ENCODE peak calls at places on chromosomes 13 and 19, in six cellular contexts. One of them, this sample, is unnamed.

GRCh38 chr13:54637377-54637776 is 1608.8 kb downstream of the OLFM4 start:
- DNase-seq in K562: no peak
- DNase-seq in H1: no peak
- DNase-seq in SK-N-SH: no peak
- DNase-seq in HepG2: peak
- DNase-seq in GM12892: no peak
- DNase-seq in this sample: no peak

GRCh38 chr19:2231621-2232221 is 4.4 kb downstream of the PLEKHJ1 start:
- DNase-seq in K562: no peak
- DNase-seq in HepG2: no peak
- DNase-seq in SK-N-SH: peak
- DNase-seq in GM12892: no peak
- DNase-seq in H1: no peak
- DNase-seq in this sample: no peak

GRCh38 chr13:39100996-39101751 is 62.9 kb downstream of the NHLRC3 start:
- DNase-seq in K562: no peak
- DNase-seq in H1: no peak
- DNase-seq in GM12892: no peak
- DNase-seq in SK-N-SH: no peak
- DNase-seq in HepG2: no peak
- DNase-seq in this sample: no peak

GRCh38 chr13:47033216-47033615 is 136.4 kb upstream of the HTR2A start:
- DNase-seq in K562: no peak
- DNase-seq in H1: no peak
- DNase-seq in GM12892: no peak
- DNase-seq in HepG2: no peak
- DNase-seq in SK-N-SH: no peak
- DNase-seq in this sample: no peak

GRCh38 chr13:29961036-29961685 is 110.7 kb upstream of the UBL3 start:
- DNase-seq in HepG2: no peak
- DNase-seq in SK-N-SH: no peak
- DNase-seq in K562: no peak
- DNase-seq in H1: no peak
- DNase-seq in GM12892: no peak
- DNase-seq in this sample: no peak

GRCh38 chr13:57631607-57632275 is at the start of gene PCDH17:
- DNase-seq in HepG2: no peak
- DNase-seq in H1: no peak
- DNase-seq in GM12892: no peak
- DNase-seq in SK-N-SH: peak
- DNase-seq in K562: no peak
- DNase-seq in this sample: no peak

GRCh38 chr13:75650991-75651390 is 14.9 kb downstream of the LMO7 start:
- DNase-seq in SK-N-SH: no peak
- DNase-seq in H1: no peak
- DNase-seq in K562: no peak
- DNase-seq in GM12892: no peak
- DNase-seq in HepG2: no peak
- DNase-seq in this sample: no peak

GRCh38 chr13:60230593-60230992 is 66.9 kb upstream of the DIAPH3 start:
- DNase-seq in HepG2: no peak
- DNase-seq in SK-N-SH: peak
- DNase-seq in GM12892: no peak
- DNase-seq in K562: peak
- DNase-seq in H1: no peak
- DNase-seq in this sample: no peak

GRCh38 chr13:19622189-19622588 is 11.3 kb upstream of the MPHOSPH8 start:
- DNase-seq in K562: no peak
- DNase-seq in SK-N-SH: no peak
- DNase-seq in H1: no peak
- DNase-seq in HepG2: no peak
- DNase-seq in GM12892: no peak
- DNase-seq in this sample: no peak

GRCh38 chr19:49427855-49428546 is 2.8 kb downstream of the GFY start:
- DNase-seq in K562: peak
- DNase-seq in HepG2: no peak
- DNase-seq in SK-N-SH: peak
- DNase-seq in H1: no peak
- DNase-seq in GM12892: no peak
- DNase-seq in this sample: no peak

GRCh38 chr13:32381539-32381938 is 46.4 kb downstream of the N4BP2L1 start:
- DNase-seq in K562: no peak
- DNase-seq in SK-N-SH: peak
- DNase-seq in H1: peak
- DNase-seq in GM12892: no peak
- DNase-seq in HepG2: peak
- DNase-seq in this sample: no peak

GRCh38 chr19:45514376-45515051 is 7.2 kb downstream of the VASP start:
- DNase-seq in K562: peak
- DNase-seq in H1: no peak
- DNase-seq in SK-N-SH: no peak
- DNase-seq in HepG2: peak
- DNase-seq in GM12892: no peak
- DNase-seq in this sample: no peak

GRCh38 chr19:11483176-11484111 is 2.6 kb upstream of the ELAVL3 start:
- DNase-seq in H1: no peak
- DNase-seq in SK-N-SH: peak
- DNase-seq in K562: no peak
- DNase-seq in HepG2: no peak
- DNase-seq in GM12892: peak
- DNase-seq in this sample: no peak

GRCh38 chr13:19634129-19634740 is 776 bp downstream of the MPHOSPH8 start:
- DNase-seq in H1: no peak
- DNase-seq in K562: no peak
- DNase-seq in HepG2: peak
- DNase-seq in GM12892: no peak
- DNase-seq in SK-N-SH: peak
- DNase-seq in this sample: no peak

GRCh38 chr19:49017666-49018351 is 918 bp upstream of the LHB start:
- DNase-seq in GM12892: peak
- DNase-seq in HepG2: peak
- DNase-seq in K562: peak
- DNase-seq in SK-N-SH: peak
- DNase-seq in H1: no peak
- DNase-seq in this sample: peak

GRCh38 chr19:43622070-43622469 is 2.6 kb upstream of the ZNF428 start:
- DNase-seq in K562: no peak
- DNase-seq in H1: no peak
- DNase-seq in GM12892: no peak
- DNase-seq in SK-N-SH: no peak
- DNase-seq in HepG2: no peak
- DNase-seq in this sample: no peak

GRCh38 chr13:32911506-32911905 is 104.7 kb upstream of the KL start:
- DNase-seq in GM12892: peak
- DNase-seq in H1: peak
- DNase-seq in SK-N-SH: peak
- DNase-seq in K562: no peak
- DNase-seq in HepG2: peak
- DNase-seq in this sample: peak

GRCh38 chr19:48631254-48631653 is 5.9 kb downstream of the DBP start:
- DNase-seq in GM12892: no peak
- DNase-seq in K562: no peak
- DNase-seq in SK-N-SH: no peak
- DNase-seq in H1: no peak
- DNase-seq in HepG2: no peak
- DNase-seq in this sample: no peak

GRCh38 chr13:95073826-95074345 is 227.4 kb downstream of the ABCC4 start:
- DNase-seq in HepG2: no peak
- DNase-seq in GM12892: no peak
- DNase-seq in SK-N-SH: no peak
- DNase-seq in K562: no peak
- DNase-seq in H1: no peak
- DNase-seq in this sample: no peak

GRCh38 chr19:45090598-45090997 is 2.4 kb upstream of the PPP1R37 start:
- DNase-seq in HepG2: no peak
- DNase-seq in K562: no peak
- DNase-seq in H1: no peak
- DNase-seq in SK-N-SH: no peak
- DNase-seq in GM12892: no peak
- DNase-seq in this sample: no peak

GRCh38 chr13:102814793-102815192 is 15.9 kb downstream of the BIVM start:
- DNase-seq in HepG2: no peak
- DNase-seq in GM12892: no peak
- DNase-seq in H1: no peak
- DNase-seq in K562: no peak
- DNase-seq in SK-N-SH: no peak
- DNase-seq in this sample: no peak

GRCh38 chr19:22919946-22920345 is 83.0 kb downstream of the ZNF728 start:
- DNase-seq in H1: no peak
- DNase-seq in HepG2: no peak
- DNase-seq in K562: no peak
- DNase-seq in SK-N-SH: no peak
- DNase-seq in GM12892: no peak
- DNase-seq in this sample: no peak

GRCh38 chr19:36489920-36490415 is 607 bp upstream of the ZNF566 start:
- DNase-seq in K562: peak
- DNase-seq in SK-N-SH: peak
- DNase-seq in HepG2: peak
- DNase-seq in GM12892: peak
- DNase-seq in H1: peak
- DNase-seq in this sample: peak

GRCh38 chr19:5967994-5968430 is 9.9 kb downstream of the RANBP3 start:
- DNase-seq in H1: no peak
- DNase-seq in K562: peak
- DNase-seq in HepG2: peak
- DNase-seq in GM12892: no peak
- DNase-seq in SK-N-SH: peak
- DNase-seq in this sample: peak
- TF ChIP-seq TAF1 in H1: no peak
- TF ChIP-seq TAF1 in K562: no peak
- TF ChIP-seq TAF1 in HepG2: no peak
- TF ChIP-seq TAF1 in GM12892: no peak
- TF ChIP-seq TAF1 in SK-N-SH: no peak
- TF ChIP-seq TAF1 in this sample: no peak

GRCh38 chr19:46946090-46946489 is 73.5 kb upstream of the NPAS1 start:
- DNase-seq in HepG2: no peak
- DNase-seq in K562: no peak
- DNase-seq in H1: no peak
- DNase-seq in GM12892: no peak
- DNase-seq in SK-N-SH: no peak
- DNase-seq in this sample: no peak
- TF ChIP-seq TAF1 in HepG2: no peak
- TF ChIP-seq TAF1 in K562: no peak
- TF ChIP-seq TAF1 in H1: no peak
- TF ChIP-seq TAF1 in GM12892: no peak
- TF ChIP-seq TAF1 in SK-N-SH: no peak
- TF ChIP-seq TAF1 in this sample: no peak

GRCh38 chr19:41905273-41906002 is 22.5 kb downstream of the ARHGEF1 start:
- DNase-seq in GM12892: no peak
- DNase-seq in K562: no peak
- DNase-seq in SK-N-SH: no peak
- DNase-seq in HepG2: no peak
- DNase-seq in H1: no peak
- DNase-seq in this sample: no peak

GRCh38 chr19:41904118-41904870 is 21.3 kb downstream of the ARHGEF1 start:
- DNase-seq in HepG2: peak
- DNase-seq in H1: no peak
- DNase-seq in SK-N-SH: no peak
- DNase-seq in K562: no peak
- DNase-seq in GM12892: no peak
- DNase-seq in this sample: no peak

GRCh38 chr19:41903161-41903953 is 20.4 kb downstream of the ARHGEF1 start:
- DNase-seq in GM12892: no peak
- DNase-seq in K562: no peak
- DNase-seq in H1: no peak
- DNase-seq in HepG2: no peak
- DNase-seq in SK-N-SH: no peak
- DNase-seq in this sample: no peak

GRCh38 chr19:41901707-41902360 is 18.9 kb downstream of the ARHGEF1 start:
- DNase-seq in HepG2: no peak
- DNase-seq in H1: no peak
- DNase-seq in K562: no peak
- DNase-seq in GM12892: no peak
- DNase-seq in SK-N-SH: no peak
- DNase-seq in this sample: no peak

GRCh38 chr19:41902594-41902993 is 19.6 kb downstream of the ARHGEF1 start:
- DNase-seq in SK-N-SH: no peak
- DNase-seq in HepG2: no peak
- DNase-seq in K562: no peak
- DNase-seq in H1: no peak
- DNase-seq in GM12892: no peak
- DNase-seq in this sample: no peak
- TF ChIP-seq TAF1 in SK-N-SH: no peak
- TF ChIP-seq TAF1 in HepG2: no peak
- TF ChIP-seq TAF1 in K562: no peak
- TF ChIP-seq TAF1 in H1: no peak
- TF ChIP-seq TAF1 in GM12892: no peak
- TF ChIP-seq TAF1 in this sample: no peak

DNA sequence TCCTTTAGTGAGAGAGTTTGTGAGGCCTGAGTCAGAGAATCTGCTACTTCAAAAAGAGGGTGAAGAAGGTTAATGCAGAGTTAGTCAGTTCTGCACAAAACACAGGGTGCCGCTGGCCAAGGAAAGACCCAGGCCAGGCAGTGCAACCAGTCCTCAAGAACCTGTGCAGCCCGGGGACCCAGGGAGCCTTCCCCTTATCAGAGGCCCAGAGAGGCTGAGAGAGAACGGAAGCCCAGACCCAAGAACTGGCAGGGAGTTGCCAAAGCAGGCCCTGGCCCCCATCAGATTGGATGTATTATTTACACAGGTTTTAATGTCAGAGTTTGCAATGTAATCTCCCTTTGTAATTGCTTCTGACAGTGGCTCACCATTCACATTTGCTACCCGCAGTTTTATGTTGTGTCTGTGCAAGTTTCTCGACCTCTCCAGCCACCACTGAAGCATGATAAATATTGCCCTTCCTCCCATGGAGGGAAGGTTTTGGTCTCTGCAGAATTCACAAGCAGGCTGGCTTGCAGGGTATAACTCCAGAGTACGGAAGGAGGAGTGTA is 660.9 kb downstream of the LIG4 start:
- DNase-seq in GM12892: no peak
- DNase-seq in SK-N-SH: no peak
- DNase-seq in K562: no peak
- DNase-seq in H1: no peak
- DNase-seq in HepG2: no peak
- DNase-seq in this sample: no peak
- TF ChIP-seq TAF1 in GM12892: no peak
- TF ChIP-seq TAF1 in SK-N-SH: no peak
- TF ChIP-seq TAF1 in K562: no peak
- TF ChIP-seq TAF1 in H1: no peak
- TF ChIP-seq TAF1 in HepG2: no peak
- TF ChIP-seq TAF1 in this sample: no peak

DNA sequence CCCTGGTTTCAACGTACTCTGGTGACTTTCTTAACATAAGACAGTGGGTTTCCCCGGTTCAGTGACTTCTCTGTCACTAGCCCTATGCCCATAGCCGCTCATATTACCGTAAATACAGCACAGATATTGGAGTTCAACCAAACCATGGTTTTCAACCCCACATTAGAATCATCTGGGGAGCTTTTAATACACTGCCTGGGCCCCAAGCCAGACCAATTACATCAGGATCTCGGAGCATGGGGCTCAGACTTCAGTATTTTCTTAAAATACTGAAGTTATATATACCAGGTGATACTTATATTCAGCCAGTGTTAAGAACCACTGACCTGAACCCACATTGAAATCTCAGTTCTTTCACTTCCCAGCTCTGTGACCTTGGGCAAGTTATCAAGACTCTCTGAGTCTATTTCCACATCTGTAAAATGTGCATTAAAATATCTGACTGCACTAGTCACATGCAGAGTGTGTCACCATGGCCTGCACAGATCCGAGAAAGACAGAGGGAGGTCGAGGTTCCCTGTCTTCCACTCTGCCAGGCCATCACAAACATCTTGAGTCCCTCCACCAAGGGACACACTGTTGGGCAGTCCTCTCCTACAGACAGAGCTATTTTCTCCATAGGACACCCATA is 32.2 kb upstream of the IPO5 start:
- DNase-seq in H1: no peak
- DNase-seq in SK-N-SH: no peak
- DNase-seq in HepG2: no peak
- DNase-seq in K562: no peak
- DNase-seq in GM12892: no peak
- DNase-seq in this sample: no peak
- TF ChIP-seq TAF1 in H1: no peak
- TF ChIP-seq TAF1 in SK-N-SH: no peak
- TF ChIP-seq TAF1 in HepG2: no peak
- TF ChIP-seq TAF1 in K562: no peak
- TF ChIP-seq TAF1 in GM12892: no peak
- TF ChIP-seq TAF1 in this sample: no peak

This sample was measured in GM12891.